ENCODE peak calls at places on chromosome 1, in six cellular contexts. One of them, this sample, is unnamed.

GRCh38 chr1:198927129-198927528 is 288.3 kb downstream of the PTPRC start:
- DNase-seq in A549: no peak
- DNase-seq in IMR-90: no peak
- DNase-seq in HCT116: no peak
- DNase-seq in tibial nerve: no peak
- DNase-seq in NB4: no peak
- DNase-seq in this sample: no peak

GRCh38 chr1:229457436-229457835 is 23.5 kb upstream of the ACTA1 start:
- DNase-seq in NB4: no peak
- DNase-seq in tibial nerve: no peak
- DNase-seq in IMR-90: no peak
- DNase-seq in HCT116: no peak
- DNase-seq in A549: no peak
- DNase-seq in this sample: no peak

GRCh38 chr1:13783551-13783950 is 83.6 kb downstream of the PRDM2 start:
- DNase-seq in NB4: no peak
- DNase-seq in tibial nerve: no peak
- DNase-seq in A549: no peak
- DNase-seq in IMR-90: peak; percentile 47
- DNase-seq in HCT116: no peak
- DNase-seq in this sample: no peak

GRCh38 chr1:101203812-101204540 is 32.8 kb upstream of the S1PR1 start:
- DNase-seq in NB4: no peak
- DNase-seq in HCT116: no peak
- DNase-seq in tibial nerve: no peak
- DNase-seq in A549: no peak
- DNase-seq in IMR-90: peak; percentile 70
- DNase-seq in this sample: no peak

GRCh38 chr1:244473059-244473605 is 12.1 kb downstream of the CATSPERE start:
- DNase-seq in A549: no peak
- DNase-seq in HCT116: no peak
- DNase-seq in NB4: no peak
- DNase-seq in IMR-90: no peak
- DNase-seq in tibial nerve: no peak
- DNase-seq in this sample: no peak

GRCh38 chr1:187928288-187928687 is 1099.5 kb downstream of the PLA2G4A start:
- DNase-seq in HCT116: peak; percentile 7
- DNase-seq in NB4: no peak
- DNase-seq in A549: peak; percentile 25
- DNase-seq in tibial nerve: no peak
- DNase-seq in IMR-90: peak; percentile 36
- DNase-seq in this sample: no peak

GRCh38 chr1:178094752-178095645 is 1.1 kb downstream of the RASAL2 start:
- DNase-seq in HCT116: no peak
- DNase-seq in IMR-90: no peak
- DNase-seq in tibial nerve: no peak
- DNase-seq in A549: no peak
- DNase-seq in NB4: no peak
- DNase-seq in this sample: no peak

GRCh38 chr1:19877821-19878636 is 4.2 kb upstream of the OTUD3 start:
- DNase-seq in IMR-90: no peak
- DNase-seq in tibial nerve: no peak
- DNase-seq in A549: no peak
- DNase-seq in NB4: peak; percentile 39
- DNase-seq in HCT116: no peak
- DNase-seq in this sample: no peak

GRCh38 chr1:90133133-90133532 is 138.2 kb downstream of the ZNF326 start:
- DNase-seq in HCT116: peak; percentile 31
- DNase-seq in IMR-90: peak; percentile 3
- DNase-seq in NB4: peak; percentile 51
- DNase-seq in tibial nerve: no peak
- DNase-seq in A549: peak; percentile 31
- DNase-seq in this sample: no peak

GRCh38 chr1:198161718-198162090 is 4.9 kb downstream of the NEK7 start:
- DNase-seq in NB4: no peak
- DNase-seq in IMR-90: no peak
- DNase-seq in HCT116: no peak
- DNase-seq in tibial nerve: no peak
- DNase-seq in A549: no peak
- DNase-seq in this sample: no peak

GRCh38 chr1:227892930-227893695 is 54.6 kb downstream of the WNT9A start:
- DNase-seq in A549: no peak
- DNase-seq in HCT116: no peak
- DNase-seq in tibial nerve: peak; percentile 11
- DNase-seq in NB4: no peak
- DNase-seq in IMR-90: no peak
- DNase-seq in this sample: no peak

GRCh38 chr1:44970317-44970716 is 16.1 kb downstream of the EIF2B3 start:
- DNase-seq in IMR-90: peak; percentile 30
- DNase-seq in HCT116: no peak
- DNase-seq in A549: no peak
- DNase-seq in tibial nerve: no peak
- DNase-seq in NB4: no peak
- DNase-seq in this sample: no peak

GRCh38 chr1:81414417-81415087 is 386.2 kb upstream of the ADGRL2 start:
- DNase-seq in tibial nerve: peak; percentile 52
- DNase-seq in HCT116: peak; percentile 8
- DNase-seq in A549: peak; percentile 16
- DNase-seq in IMR-90: peak; percentile 23
- DNase-seq in NB4: peak; percentile 37
- DNase-seq in this sample: peak; percentile 52

GRCh38 chr1:77832889-77833288 is 53.4 kb downstream of the MIGA1 start:
- DNase-seq in NB4: no peak
- DNase-seq in A549: no peak
- DNase-seq in HCT116: no peak
- DNase-seq in tibial nerve: no peak
- DNase-seq in IMR-90: peak; percentile 97
- DNase-seq in this sample: no peak

GRCh38 chr1:47325530-47325929 is 8.1 kb upstream of the CMPK1 start:
- DNase-seq in NB4: no peak
- DNase-seq in tibial nerve: no peak
- DNase-seq in A549: peak; percentile 63
- DNase-seq in HCT116: no peak
- DNase-seq in IMR-90: peak; percentile 36
- DNase-seq in this sample: no peak

GRCh38 chr1:195082183-195082582 is 1526.1 kb downstream of the KCNT2 start:
- DNase-seq in HCT116: no peak
- DNase-seq in NB4: no peak
- DNase-seq in IMR-90: peak; percentile 20
- DNase-seq in tibial nerve: no peak
- DNase-seq in A549: no peak
- DNase-seq in this sample: no peak

GRCh38 chr1:23613191-23614126 is 54.2 kb upstream of the ID3 start:
- DNase-seq in A549: no peak
- DNase-seq in tibial nerve: no peak
- DNase-seq in HCT116: no peak
- DNase-seq in NB4: no peak
- DNase-seq in IMR-90: no peak
- DNase-seq in this sample: no peak

GRCh38 chr1:84582802-84583587 is 8.8 kb upstream of the CTBS start:
- DNase-seq in tibial nerve: no peak
- DNase-seq in IMR-90: no peak
- DNase-seq in HCT116: no peak
- DNase-seq in A549: no peak
- DNase-seq in NB4: no peak
- DNase-seq in this sample: no peak

GRCh38 chr1:2349821-2350220 is 41.5 kb downstream of the MORN1 start:
- DNase-seq in tibial nerve: no peak
- DNase-seq in IMR-90: no peak
- DNase-seq in NB4: no peak
- DNase-seq in A549: no peak
- DNase-seq in HCT116: no peak
- DNase-seq in this sample: no peak

GRCh38 chr1:18852501-18852900 is 7.0 kb downstream of the TAS1R2 start:
- DNase-seq in A549: no peak
- DNase-seq in NB4: no peak
- DNase-seq in tibial nerve: no peak
- DNase-seq in HCT116: no peak
- DNase-seq in IMR-90: no peak
- DNase-seq in this sample: no peak

GRCh38 chr1:167630568-167631385 is 745 bp downstream of the RCSD1 start:
- DNase-seq in NB4: peak; percentile 53
- DNase-seq in A549: no peak
- DNase-seq in HCT116: no peak
- DNase-seq in IMR-90: no peak
- DNase-seq in tibial nerve: no peak
- DNase-seq in this sample: no peak

GRCh38 chr1:185601189-185601588 is 133.0 kb upstream of the HMCN1 start:
- DNase-seq in tibial nerve: no peak
- DNase-seq in NB4: no peak
- DNase-seq in A549: no peak
- DNase-seq in HCT116: no peak
- DNase-seq in IMR-90: no peak
- DNase-seq in this sample: no peak

GRCh38 chr1:185603158-185603557 is 131.0 kb upstream of the HMCN1 start:
- DNase-seq in A549: no peak
- DNase-seq in HCT116: no peak
- DNase-seq in NB4: no peak
- DNase-seq in tibial nerve: no peak
- DNase-seq in IMR-90: no peak
- DNase-seq in this sample: no peak

GRCh38 chr1:185594786-185595410 is 139.3 kb upstream of the HMCN1 start:
- DNase-seq in tibial nerve: no peak
- DNase-seq in HCT116: no peak
- DNase-seq in A549: no peak
- DNase-seq in NB4: no peak
- DNase-seq in IMR-90: no peak
- DNase-seq in this sample: no peak

GRCh38 chr1:185595835-185596667 is 138.1 kb upstream of the HMCN1 start:
- DNase-seq in NB4: peak; percentile 55
- DNase-seq in HCT116: peak; percentile 51
- DNase-seq in A549: peak; percentile 67
- DNase-seq in IMR-90: peak; percentile 56
- DNase-seq in tibial nerve: no peak
- DNase-seq in this sample: peak; percentile 18

GRCh38 chr1:185598326-185598725 is 135.9 kb upstream of the HMCN1 start:
- DNase-seq in IMR-90: no peak
- DNase-seq in HCT116: no peak
- DNase-seq in NB4: peak; percentile 8
- DNase-seq in A549: no peak
- DNase-seq in tibial nerve: no peak
- DNase-seq in this sample: no peak
- TF ChIP-seq POLR2A in IMR-90: no peak
- TF ChIP-seq POLR2A in HCT116: no peak
- TF ChIP-seq POLR2A in NB4: no peak
- TF ChIP-seq POLR2A in A549: no peak
- TF ChIP-seq POLR2A in tibial nerve: no peak
- TF ChIP-seq POLR2A in this sample: no peak

GRCh38 chr1:151010346-151010726 is 2.1 kb downstream of the PRUNE1 start:
- DNase-seq in IMR-90: no peak
- DNase-seq in tibial nerve: no peak
- DNase-seq in NB4: no peak
- DNase-seq in HCT116: no peak
- DNase-seq in A549: no peak
- DNase-seq in this sample: no peak

GRCh38 chr1:151009206-151009587 is 948 bp downstream of the PRUNE1 start:
- DNase-seq in IMR-90: peak; percentile 86
- DNase-seq in NB4: no peak
- DNase-seq in A549: no peak
- DNase-seq in HCT116: no peak
- DNase-seq in tibial nerve: no peak
- DNase-seq in this sample: no peak

GRCh38 chr1:151009674-151010345 is 1.6 kb downstream of the PRUNE1 start:
- DNase-seq in IMR-90: no peak
- DNase-seq in tibial nerve: no peak
- DNase-seq in HCT116: no peak
- DNase-seq in NB4: no peak
- DNase-seq in A549: no peak
- DNase-seq in this sample: no peak

GRCh38 chr1:151007853-151008243 is 401 bp upstream of the PRUNE1 start:
- DNase-seq in tibial nerve: no peak
- DNase-seq in IMR-90: no peak
- DNase-seq in NB4: no peak
- DNase-seq in HCT116: no peak
- DNase-seq in A549: no peak
- DNase-seq in this sample: no peak

GRCh38 chr1:151008244-151009205 is at the start of gene PRUNE1:
- DNase-seq in A549: peak; percentile 97
- DNase-seq in NB4: peak; percentile 93
- DNase-seq in HCT116: peak; percentile 94
- DNase-seq in tibial nerve: peak; percentile 91
- DNase-seq in IMR-90: peak; percentile 94
- DNase-seq in this sample: peak; percentile 100
- TF ChIP-seq POLR2A in A549: peak; percentile 19
- TF ChIP-seq POLR2A in NB4: peak; percentile 43
- TF ChIP-seq POLR2A in HCT116: peak; percentile 58
- TF ChIP-seq POLR2A in tibial nerve: peak; percentile 38
- TF ChIP-seq POLR2A in IMR-90: peak; percentile 37
- TF ChIP-seq POLR2A in this sample: peak; percentile 73

GRCh38 chr1:201169203-201169602 is 14.9 kb upstream of the TMEM9 start:
- DNase-seq in IMR-90: no peak
- DNase-seq in NB4: no peak
- DNase-seq in HCT116: no peak
- DNase-seq in A549: no peak
- DNase-seq in tibial nerve: no peak
- DNase-seq in this sample: no peak

GRCh38 chr1:201169971-201170532 is 15.8 kb upstream of the TMEM9 start:
- DNase-seq in tibial nerve: no peak
- DNase-seq in NB4: no peak
- DNase-seq in IMR-90: no peak
- DNase-seq in HCT116: no peak
- DNase-seq in A549: no peak
- DNase-seq in this sample: no peak

GRCh38 chr1:201171063-201172036 is 17.1 kb upstream of the TMEM9 start:
- DNase-seq in IMR-90: peak; percentile 46
- DNase-seq in NB4: peak; percentile 32
- DNase-seq in tibial nerve: no peak
- DNase-seq in A549: peak; percentile 57
- DNase-seq in HCT116: peak; percentile 46
- DNase-seq in this sample: peak; percentile 40

GRCh38 chr1:201172336-201172735 is 18.1 kb upstream of the TMEM9 start:
- DNase-seq in tibial nerve: no peak
- DNase-seq in HCT116: no peak
- DNase-seq in NB4: no peak
- DNase-seq in A549: no peak
- DNase-seq in IMR-90: no peak
- DNase-seq in this sample: no peak

GRCh38 chr1:201170533-201171062 is 16.3 kb upstream of the TMEM9 start:
- DNase-seq in tibial nerve: peak; percentile 94
- DNase-seq in HCT116: peak; percentile 92
- DNase-seq in IMR-90: peak; percentile 80
- DNase-seq in NB4: peak; percentile 87
- DNase-seq in A549: peak; percentile 92
- DNase-seq in this sample: peak; percentile 94
- TF ChIP-seq POLR2A in tibial nerve: peak; percentile 85
- TF ChIP-seq POLR2A in HCT116: peak; percentile 80
- TF ChIP-seq POLR2A in IMR-90: peak; percentile 68
- TF ChIP-seq POLR2A in NB4: no peak
- TF ChIP-seq POLR2A in A549: peak; percentile 61
- TF ChIP-seq POLR2A in this sample: peak; percentile 48

DNA sequence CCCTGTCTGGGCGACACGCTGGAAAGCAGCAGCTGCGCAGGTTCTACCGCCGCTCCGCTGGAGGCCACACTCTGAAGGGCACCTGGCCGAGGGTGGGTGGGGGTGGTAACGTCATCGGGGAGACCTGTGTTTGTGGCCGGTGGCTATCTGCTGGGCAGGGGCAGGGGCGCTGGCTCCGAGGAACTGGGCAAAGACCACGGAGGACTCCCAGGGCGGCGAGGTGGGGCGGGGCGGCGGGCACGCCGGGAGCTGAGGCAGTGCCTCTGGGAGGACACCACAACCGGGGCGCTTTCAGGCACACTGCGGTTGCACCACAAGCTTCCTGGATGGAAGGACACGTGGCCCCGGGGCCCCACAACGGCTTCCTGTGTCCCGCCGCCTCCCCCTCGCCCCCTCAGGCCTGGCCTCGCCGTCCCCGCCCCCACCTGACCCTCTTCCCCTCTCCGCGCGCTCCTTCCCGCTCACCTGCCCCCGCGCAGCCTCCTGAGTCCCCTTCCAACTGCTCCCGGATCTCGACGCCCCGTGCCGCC is 3.3 kb upstream of the DENND2D start:
- DNase-seq in NB4: peak; percentile 98
- DNase-seq in HCT116: peak; percentile 51
- DNase-seq in IMR-90: no peak
- DNase-seq in tibial nerve: peak; percentile 23
- DNase-seq in A549: no peak
- DNase-seq in this sample: no peak
- TF ChIP-seq POLR2A in NB4: no peak
- TF ChIP-seq POLR2A in HCT116: no peak
- TF ChIP-seq POLR2A in IMR-90: no peak
- TF ChIP-seq POLR2A in tibial nerve: no peak
- TF ChIP-seq POLR2A in A549: no peak
- TF ChIP-seq POLR2A in this sample: no peak